ENCODE peak calls at places on chromosome 2, in four cellular contexts. Z is Kasumi-1, L is ecto neural progenitor cell, N is COR-L47. K is an unnamed sample.

GRCh38 chr2:223465793-223466192 is 136.4 kb downstream of the SCG2 start:
- DNase-seq in L (no peak), Z (peak; percentile 76), N (no peak), K (no peak)

GRCh38 chr2:170578596-170578995 is 136.5 kb upstream of the SP5 start:
- DNase-seq in N (no peak), Z (no peak), L (no peak), K (no peak)

GRCh38 chr2:101012706-101013181 is 10.7 kb downstream of the RPL31 start:
- DNase-seq in L (no peak), N (peak; percentile 9), Z (peak; percentile 50), K (peak; percentile 29)

GRCh38 chr2:212523756-212524155 is 14.8 kb downstream of the ERBB4 start:
- DNase-seq in L (no peak), Z (no peak), N (no peak), K (no peak)

GRCh38 chr2:146189541-146189940 is 1655.3 kb upstream of the ACVR2A start:
- DNase-seq in L (no peak), Z (no peak), N (no peak), K (no peak)

GRCh38 chr2:232327089-232328037 is 51.2 kb upstream of the ALPP start:
- DNase-seq in L (peak; percentile 91), Z (peak; percentile 3), N (no peak), K (peak; percentile 80)

GRCh38 chr2:216716109-216716508 is 20.8 kb upstream of the IGFBP5 start:
- DNase-seq in Z (no peak), L (no peak), N (no peak), K (no peak)

GRCh38 chr2:20668871-20669475 is 2.0 kb downstream of the GDF7 start:
- DNase-seq in Z (no peak), N (no peak), L (no peak), K (no peak)

K was measured in T-helper 9 cell.